ENCODE peak calls at places on chromosomes 4 and X, in five cellular contexts. B is SK-N-SH, C is GM12878, U is HepG2, Z is K562. T is an unnamed sample.

GRCh38 chr4:84907145-84907544 is 59.3 kb downstream of the WDFY3 start:
- DNase-seq in B (no peak), C (no peak), U (no peak), Z (no peak), T (peak; percentile 47)

GRCh38 chrX:132411310-132411977 is 77.4 kb downstream of the MBNL3 start:
- DNase-seq in Z (no peak), U (peak; percentile 68), B (no peak), C (no peak), T (no peak)

GRCh38 chr4:129254526-129254925 is 158.6 kb downstream of the C4orf33 start:
- DNase-seq in Z (no peak), U (no peak), B (no peak), C (no peak), T (no peak)

GRCh38 chr4:93334003-93334402 is 494.6 kb upstream of the ATOH1 start:
- DNase-seq in Z (no peak), U (no peak), C (peak; percentile 45), B (no peak), T (no peak)

GRCh38 chr4:52643846-52644245 is 15.3 kb downstream of the USP46 start:
- DNase-seq in B (peak; percentile 16), U (peak; percentile 34), C (no peak), Z (no peak), T (no peak)

GRCh38 chrX:110806145-110806544 is 10.5 kb upstream of the CHRDL1 start:
- DNase-seq in C (no peak), U (no peak), Z (no peak), B (no peak), T (no peak)

GRCh38 chrX:153336128-153336894 is 2.4 kb downstream of the ZNF275 start:
- DNase-seq in B (no peak), U (no peak), C (no peak), Z (no peak), T (no peak)

GRCh38 chr4:4801013-4801412 is 58.5 kb upstream of the MSX1 start:
- DNase-seq in Z (no peak), B (no peak), C (no peak), U (no peak), T (no peak)

GRCh38 chr4:177023951-177024350 is 231.2 kb upstream of the VEGFC start:
- DNase-seq in B (no peak), Z (no peak), C (no peak), U (no peak), T (no peak)

GRCh38 chr4:40216622-40217366 is 20.0 kb downstream of the RHOH start:
- DNase-seq in U (no peak), C (no peak), B (no peak), Z (no peak), T (no peak)

GRCh38 chrX:115561605-115562491 is 874 bp downstream of the PLS3 start:
- DNase-seq in B (peak; percentile 77), U (peak; percentile 4), Z (no peak), C (no peak), T (no peak)

GRCh38 chr4:152591361-152591760 is 55.5 kb upstream of the FBXW7 start:
- DNase-seq in U (no peak), Z (no peak), B (no peak), C (no peak), T (no peak)

GRCh38 chr4:23320881-23321612 is 568.8 kb downstream of the PPARGC1A start:
- DNase-seq in C (no peak), B (no peak), U (no peak), Z (no peak), T (no peak)

GRCh38 chrX:121886557-121886956 is 839.1 kb downstream of the GLUD2 start:
- DNase-seq in U (no peak), Z (no peak), C (no peak), B (no peak), T (peak; percentile 6)

GRCh38 chr4:71198958-71199357 is 139.9 kb upstream of the SLC4A4 start:
- DNase-seq in B (no peak), Z (no peak), U (no peak), C (no peak), T (no peak)

GRCh38 chr4:98932539-98932938 is 3.6 kb upstream of the EIF4E start:
- DNase-seq in U (no peak), B (no peak), C (no peak), Z (no peak), T (no peak)

GRCh38 chr4:85302193-85302736 is 172.7 kb upstream of the ARHGAP24 start:
- DNase-seq in Z (no peak), C (no peak), B (no peak), U (no peak), T (no peak)

GRCh38 chr4:102219143-102219542 is 126.1 kb downstream of the SLC39A8 start:
- DNase-seq in Z (no peak), U (no peak), B (no peak), C (no peak), T (no peak)

GRCh38 chr4:165312506-165312905 is 15.0 kb upstream of the MSMO1 start:
- DNase-seq in Z (no peak), U (no peak), B (no peak), C (no peak), T (no peak)

GRCh38 chr4:6105311-6105911 is 87.2 kb upstream of the C4orf50 start:
- DNase-seq in U (no peak), C (no peak), B (no peak), Z (no peak), T (no peak)

GRCh38 chr4:37528161-37528560 is 158.0 kb downstream of the RELL1 start:
- DNase-seq in Z (no peak), C (no peak), U (peak; percentile 16), B (no peak), T (peak; percentile 69)

GRCh38 chrX:43175428-43175827 is 397.5 kb upstream of the PPP1R2C start:
- DNase-seq in U (no peak), B (no peak), Z (no peak), C (no peak), T (no peak)

GRCh38 chr4:22019676-22020075 is 71.1 kb upstream of the KCNIP4 start:
- DNase-seq in U (no peak), Z (no peak), B (no peak), C (no peak), T (no peak)

GRCh38 chr4:8574796-8575370 is 5.3 kb upstream of the GPR78 start:
- DNase-seq in B (no peak), C (no peak), U (no peak), Z (no peak), T (no peak)

GRCh38 chr4:8038702-8039251 is 99.1 kb upstream of the AFAP1 start:
- DNase-seq in C (no peak), B (no peak), Z (no peak), U (no peak), T (no peak)

GRCh38 chr4:127922226-127922625 is 41.5 kb downstream of the PLK4 start:
- DNase-seq in Z (no peak), C (no peak), B (no peak), U (no peak), T (no peak)
- TF ChIP-seq GABPA in Z (no peak), C (no peak), B (no peak), U (no peak), T (no peak)

GRCh38 chr4:157204634-157205244 is 15.8 kb upstream of the GRIA2 start:
- DNase-seq in C (no peak), U (peak; percentile 24), B (peak; percentile 30), Z (peak; percentile 50), T (peak; percentile 7)
- TF ChIP-seq REST in C (no peak), U (no peak), B (no peak), Z (no peak), T (no peak)

DNA sequence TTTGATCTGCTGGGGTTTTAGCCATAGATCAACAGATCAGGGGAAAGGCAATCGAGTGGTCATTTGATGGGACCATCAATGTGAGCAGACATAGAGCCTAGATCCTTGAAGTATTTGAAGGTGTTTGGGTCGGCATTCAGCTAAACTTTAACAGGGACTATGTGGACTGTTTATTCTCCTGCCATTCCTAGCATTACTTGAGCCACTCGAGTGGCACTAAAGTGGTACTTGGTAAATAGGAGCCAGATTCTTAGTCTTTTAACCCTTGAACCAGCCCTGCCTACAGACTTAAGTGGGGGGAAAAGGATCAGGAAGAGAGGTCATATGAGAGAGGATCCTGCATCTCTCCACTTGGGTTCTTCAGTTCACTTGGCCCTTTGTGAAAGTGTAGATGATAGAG is 3.8 kb downstream of the MSN start:
- DNase-seq in Z (no peak), B (no peak), U (no peak), C (no peak), T (no peak)
- TF ChIP-seq GABPA in Z (no peak), B (no peak), U (no peak), C (no peak), T (no peak)

GRCh38 chr4:155974476-155974749 is 20.7 kb upstream of the CTSO start:
- DNase-seq in C (peak; percentile 69), U (no peak), B (no peak), Z (no peak), T (no peak)
- TF ChIP-seq REST in C (no peak), U (no peak), B (no peak), Z (no peak), T (no peak)

GRCh38 chr4:151431728-151432127 is 22.8 kb downstream of the FHIP1A start:
- DNase-seq in B (no peak), U (no peak), C (no peak), Z (no peak), T (no peak)

GRCh38 chr4:151432654-151433053 is 23.7 kb downstream of the FHIP1A start:
- DNase-seq in C (no peak), Z (no peak), B (no peak), U (no peak), T (no peak)

GRCh38 chr4:151437505-151437904 is 28.5 kb downstream of the FHIP1A start:
- DNase-seq in C (no peak), Z (no peak), U (no peak), B (no peak), T (no peak)

GRCh38 chr4:151436093-151436518 is 27.1 kb downstream of the FHIP1A start:
- DNase-seq in Z (no peak), B (no peak), U (no peak), C (no peak), T (no peak)

DNA sequence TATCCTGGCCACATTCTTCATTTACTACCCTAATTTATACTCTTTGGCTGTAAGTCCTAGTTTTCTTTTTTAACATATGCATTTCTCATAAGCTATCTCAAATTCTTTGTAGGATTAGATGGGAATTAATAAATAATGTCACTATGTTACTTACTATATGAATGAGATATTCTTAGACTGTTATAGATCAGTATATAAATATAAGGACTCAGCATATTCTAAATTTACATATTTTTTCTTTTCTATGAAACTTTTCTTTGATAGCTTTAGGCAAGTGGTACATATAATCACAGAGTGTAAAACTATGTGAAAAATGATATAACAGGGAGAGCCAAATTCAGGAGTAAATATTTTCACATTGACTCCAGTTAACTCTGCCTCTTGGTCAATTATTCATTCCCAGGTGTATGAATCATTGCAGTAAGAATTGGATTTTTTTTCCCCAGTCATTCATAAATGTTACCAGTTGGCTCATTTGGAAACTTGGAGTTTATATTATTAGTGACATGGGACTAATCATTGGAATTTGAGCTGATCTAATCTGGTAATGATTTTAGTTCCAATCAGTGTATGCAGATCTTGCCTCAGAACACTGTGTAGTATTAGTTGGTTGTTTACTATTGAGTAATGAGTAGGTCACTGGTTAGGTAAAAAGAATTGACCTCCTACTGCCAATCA is 25.3 kb downstream of the FHIP1A start:
- DNase-seq in U (no peak), C (no peak), B (no peak), Z (no peak), T (no peak)
- TF ChIP-seq GABPA in U (no peak), C (no peak), B (no peak), Z (no peak), T (no peak)

GRCh38 chrX:18707442-18708049 is at the start of gene PPEF1:
- DNase-seq in Z (peak; percentile 15), B (peak; percentile 74), U (no peak), C (no peak), T (no peak)
- TF ChIP-seq REST in Z (no peak), B (no peak), U (no peak), C (no peak), T (no peak)

GRCh38 chr4:131192318-131192717 is 1956.8 kb upstream of the PCDH10 start:
- DNase-seq in Z (no peak), B (no peak), C (no peak), U (no peak), T (no peak)
- TF ChIP-seq GABPA in Z (no peak), B (no peak), C (no peak), U (no peak), T (no peak)